ENCODE peak calls at places on chromosomes 3 and 15, in four cellular contexts. Q is adrenal gland, G is suprapubic skin, B is Peyer's patch. H is an unnamed sample.

GRCh38 chr3:66816110-66816761 is 181.9 kb upstream of the KBTBD8 start:
- DNase-seq in G (no peak), B (no peak), Q (no peak), H (no peak)

GRCh38 chr3:184583345-184584000 is 21.9 kb downstream of the EPHB3 start:
- DNase-seq in B (no peak), G (no peak), Q (peak; percentile 46), H (no peak)

GRCh38 chr15:31387483-31388118 is 61.0 kb downstream of the KLF13 start:
- DNase-seq in G (peak; percentile 3), B (peak; percentile 51), Q (peak; percentile 44), H (no peak)

GRCh38 chr15:84001037-84001436 is 234.5 kb upstream of the GOLGA6L4 start:
- DNase-seq in B (no peak), G (no peak), Q (no peak), H (no peak)

GRCh38 chr3:9669720-9670432 is 20.6 kb downstream of the MTMR14 start:
- DNase-seq in Q (peak; percentile 50), B (no peak), G (no peak), H (no peak)

GRCh38 chr3:183354325-183354831 is 74.0 kb downstream of the MCF2L2 start:
- DNase-seq in B (no peak), G (no peak), Q (no peak), H (no peak)

GRCh38 chr15:67183443-67184169 is 70.9 kb downstream of the AAGAB start:
- DNase-seq in G (no peak), Q (no peak), B (no peak), H (peak; percentile 45)

GRCh38 chr15:22955544-22956085 is 24.6 kb downstream of the CYFIP1 start:
- DNase-seq in B (no peak), G (peak; percentile 30), Q (no peak), H (no peak)

GRCh38 chr15:94416829-94417228 is 185.5 kb downstream of the MCTP2 start:
- DNase-seq in B (no peak), G (no peak), Q (no peak), H (no peak)

GRCh38 chr3:107690522-107691138 is 167.9 kb downstream of the BBX start:
- DNase-seq in B (no peak), G (no peak), Q (no peak), H (no peak)

GRCh38 chr3:72129384-72130094 is 344.6 kb upstream of the PROK2 start:
- DNase-seq in Q (no peak), B (no peak), G (no peak), H (no peak)

GRCh38 chr3:45137656-45138181 is 8.5 kb downstream of the CDCP1 start:
- DNase-seq in G (no peak), Q (no peak), B (no peak), H (no peak)

GRCh38 chr3:171677706-171678105 is 132.6 kb downstream of the PLD1 start:
- DNase-seq in Q (no peak), B (no peak), G (no peak), H (no peak)

GRCh38 chr3:171672538-171672937 is 137.7 kb downstream of the PLD1 start:
- DNase-seq in Q (no peak), G (no peak), B (no peak), H (no peak)

GRCh38 chr3:171673951-171674350 is 136.3 kb downstream of the PLD1 start:
- DNase-seq in B (no peak), G (no peak), Q (no peak), H (no peak)

GRCh38 chr3:171679011-171679492 is 131.2 kb downstream of the PLD1 start:
- DNase-seq in B (peak; percentile 70), G (no peak), Q (no peak), H (no peak)

GRCh38 chr3:171676600-171677175 is 133.6 kb downstream of the PLD1 start:
- DNase-seq in B (peak; percentile 92), Q (no peak), G (no peak), H (no peak)
- TF ChIP-seq POLR2A in B (no peak), Q (no peak), G (no peak), H (no peak)

GRCh38 chr15:90058308-90058707 is 44.0 kb downstream of the IDH2 start:
- DNase-seq in G (no peak), B (no peak), Q (no peak), H (no peak)
- H3K27ac ChIP-seq in G (no peak overlapping the region), B (peak overlapping the region; percentile 79), Q (peak overlapping the region; percentile 10), H (no peak overlapping the region)

GRCh38 chr3:65004316-65004715 is 316.5 kb upstream of the ADAMTS9 start:
- DNase-seq in B (no peak), G (no peak), Q (no peak), H (no peak)
- H3K36me3 ChIP-seq in B (no peaks in the 10 kb centered on the region), G (no peaks in the 10 kb centered on the region), Q (no peaks in the 10 kb centered on the region), H (no peaks in the 10 kb centered on the region)

GRCh38 chr3:148149556-148149955 is 548.1 kb upstream of the AGTR1 start:
- DNase-seq in Q (no peak), B (no peak), G (no peak), H (no peak)
- TF ChIP-seq POLR2A in Q (no peak), B (no peak), G (no peak), H (no peak)

H was measured in uterus.